ENCODE peak calls at places on chromosomes 13 and 19, in five cellular contexts. One of them, this sample, is unnamed.

GRCh38 chr13:80727321-80727975 is 386.5 kb upstream of the SPRY2 start:
- DNase-seq in psoas muscle: no peak
- DNase-seq in CD8-positive, alpha-beta T cell: no peak
- DNase-seq in A673: no peak
- DNase-seq in PC-3: no peak
- DNase-seq in this sample: no peak

GRCh38 chr19:1747285-1748114 is 5.8 kb upstream of the ONECUT3 start:
- DNase-seq in psoas muscle: no peak
- DNase-seq in CD8-positive, alpha-beta T cell: peak; percentile 55
- DNase-seq in A673: no peak
- DNase-seq in PC-3: peak; percentile 97
- DNase-seq in this sample: no peak

GRCh38 chr13:36432106-36432544 is at the start of gene CCNA1:
- DNase-seq in psoas muscle: peak; percentile 24
- DNase-seq in CD8-positive, alpha-beta T cell: no peak
- DNase-seq in A673: peak; percentile 61
- DNase-seq in PC-3: peak; percentile 46
- DNase-seq in this sample: peak; percentile 81

GRCh38 chr13:20127563-20128458 is 33.0 kb downstream of the GJA3 start:
- DNase-seq in psoas muscle: peak; percentile 72
- DNase-seq in CD8-positive, alpha-beta T cell: peak; percentile 37
- DNase-seq in A673: peak; percentile 48
- DNase-seq in PC-3: peak; percentile 66
- DNase-seq in this sample: peak; percentile 79

GRCh38 chr19:56612737-56613136 is 17.6 kb downstream of the ZNF71 start:
- DNase-seq in psoas muscle: no peak
- DNase-seq in CD8-positive, alpha-beta T cell: no peak
- DNase-seq in A673: no peak
- DNase-seq in PC-3: no peak
- DNase-seq in this sample: no peak

GRCh38 chr13:96947343-96947910 is 46.8 kb downstream of the OXGR1 start:
- DNase-seq in psoas muscle: no peak
- DNase-seq in CD8-positive, alpha-beta T cell: no peak
- DNase-seq in A673: no peak
- DNase-seq in PC-3: no peak
- DNase-seq in this sample: no peak

GRCh38 chr19:30450101-30450500 is 77.9 kb downstream of the ZNF536 start:
- DNase-seq in psoas muscle: no peak
- DNase-seq in CD8-positive, alpha-beta T cell: no peak
- DNase-seq in A673: peak; percentile 92
- DNase-seq in PC-3: no peak
- DNase-seq in this sample: no peak

GRCh38 chr13:22369840-22370239 is 699.0 kb downstream of the FGF9 start:
- DNase-seq in psoas muscle: no peak
- DNase-seq in CD8-positive, alpha-beta T cell: no peak
- DNase-seq in A673: no peak
- DNase-seq in PC-3: no peak
- DNase-seq in this sample: no peak

GRCh38 chr13:36998624-36999041 is 507 bp downstream of the ALG5 start:
- DNase-seq in psoas muscle: peak; percentile 19
- DNase-seq in CD8-positive, alpha-beta T cell: peak; percentile 29
- DNase-seq in A673: no peak
- DNase-seq in PC-3: no peak
- DNase-seq in this sample: peak; percentile 79

GRCh38 chr19:15107056-15108010 is at the start of gene SYDE1:
- DNase-seq in psoas muscle: peak; percentile 61
- DNase-seq in CD8-positive, alpha-beta T cell: no peak
- DNase-seq in A673: peak; percentile 76
- DNase-seq in PC-3: peak; percentile 44
- DNase-seq in this sample: peak; percentile 88

GRCh38 chr13:114144606-114145244 is 12.3 kb upstream of the RASA3 start:
- DNase-seq in psoas muscle: no peak
- DNase-seq in CD8-positive, alpha-beta T cell: peak; percentile 19
- DNase-seq in A673: no peak
- DNase-seq in PC-3: no peak
- DNase-seq in this sample: no peak

GRCh38 chr13:111393221-111393790 is 72.9 kb downstream of the TEX29 start:
- DNase-seq in psoas muscle: no peak
- DNase-seq in CD8-positive, alpha-beta T cell: no peak
- DNase-seq in A673: no peak
- DNase-seq in PC-3: no peak
- DNase-seq in this sample: peak; percentile 41

GRCh38 chr19:13083627-13084026 is 19.0 kb downstream of the LYL1 start:
- DNase-seq in psoas muscle: no peak
- DNase-seq in CD8-positive, alpha-beta T cell: no peak
- DNase-seq in A673: no peak
- DNase-seq in PC-3: no peak
- DNase-seq in this sample: no peak

GRCh38 chr13:90686438-90686837 is 661.0 kb upstream of the MIR17HG start:
- DNase-seq in psoas muscle: no peak
- DNase-seq in CD8-positive, alpha-beta T cell: no peak
- DNase-seq in A673: peak; percentile 53
- DNase-seq in PC-3: peak; percentile 53
- DNase-seq in this sample: no peak

GRCh38 chr13:25347156-25347555 is 24.6 kb upstream of the ATP8A2 start:
- DNase-seq in psoas muscle: no peak
- DNase-seq in CD8-positive, alpha-beta T cell: no peak
- DNase-seq in A673: no peak
- DNase-seq in PC-3: no peak
- DNase-seq in this sample: no peak

GRCh38 chr13:95920485-95920884 is 132.7 kb downstream of the UGGT2 start:
- DNase-seq in psoas muscle: no peak
- DNase-seq in CD8-positive, alpha-beta T cell: no peak
- DNase-seq in A673: peak; percentile 2
- DNase-seq in PC-3: no peak
- DNase-seq in this sample: no peak

GRCh38 chr19:45090598-45090997 is 2.4 kb upstream of the PPP1R37 start:
- DNase-seq in psoas muscle: no peak
- DNase-seq in CD8-positive, alpha-beta T cell: no peak
- DNase-seq in A673: no peak
- DNase-seq in PC-3: no peak
- DNase-seq in this sample: no peak

GRCh38 chr19:38707512-38708114 is 36.7 kb downstream of the CAPN12 start:
- DNase-seq in psoas muscle: peak; percentile 55
- DNase-seq in CD8-positive, alpha-beta T cell: no peak
- DNase-seq in A673: no peak
- DNase-seq in PC-3: peak; percentile 75
- DNase-seq in this sample: peak; percentile 69

GRCh38 chr19:50673118-50673517 is 23.9 kb downstream of the C19orf81 start:
- DNase-seq in psoas muscle: no peak
- DNase-seq in CD8-positive, alpha-beta T cell: no peak
- DNase-seq in A673: no peak
- DNase-seq in PC-3: no peak
- DNase-seq in this sample: no peak

GRCh38 chr13:84609716-84610115 is 727.4 kb upstream of the SLITRK1 start:
- DNase-seq in psoas muscle: no peak
- DNase-seq in CD8-positive, alpha-beta T cell: no peak
- DNase-seq in A673: peak; percentile 3
- DNase-seq in PC-3: peak; percentile 39
- DNase-seq in this sample: no peak

GRCh38 chr13:40983725-40984669 is 35.1 kb downstream of the ELF1 start:
- DNase-seq in psoas muscle: no peak
- DNase-seq in CD8-positive, alpha-beta T cell: no peak
- DNase-seq in A673: no peak
- DNase-seq in PC-3: no peak
- DNase-seq in this sample: no peak

GRCh38 chr13:28978574-28978973 is 158.4 kb downstream of the MTUS2 start:
- DNase-seq in psoas muscle: no peak
- DNase-seq in CD8-positive, alpha-beta T cell: no peak
- DNase-seq in A673: no peak
- DNase-seq in PC-3: no peak
- DNase-seq in this sample: no peak
- H3K4me3 ChIP-seq in psoas muscle: no peak overlapping the region
- H3K4me3 ChIP-seq in CD8-positive, alpha-beta T cell: no peak overlapping the region
- H3K4me3 ChIP-seq in A673: no peak overlapping the region
- H3K4me3 ChIP-seq in PC-3: no peak overlapping the region
- H3K4me3 ChIP-seq in this sample: no peak overlapping the region

GRCh38 chr19:41767105-41767504 is 11.8 kb downstream of the CEACAM6 start:
- DNase-seq in psoas muscle: no peak
- DNase-seq in CD8-positive, alpha-beta T cell: no peak
- DNase-seq in A673: no peak
- DNase-seq in PC-3: no peak
- DNase-seq in this sample: no peak
- H3K27me3 ChIP-seq in psoas muscle: peaks cover 4% of the 10 kb centered on the region
- H3K27me3 ChIP-seq in CD8-positive, alpha-beta T cell: no peaks in the 10 kb centered on the region
- H3K27me3 ChIP-seq in A673: no peaks in the 10 kb centered on the region
- H3K27me3 ChIP-seq in PC-3: no peaks in the 10 kb centered on the region
- H3K27me3 ChIP-seq in this sample: peaks cover 3% of the 10 kb centered on the region

GRCh38 chr13:33108620-33109019 is 92.4 kb downstream of the KL start:
- DNase-seq in psoas muscle: no peak
- DNase-seq in CD8-positive, alpha-beta T cell: no peak
- DNase-seq in A673: no peak
- DNase-seq in PC-3: no peak
- DNase-seq in this sample: no peak
- H3K27ac ChIP-seq in psoas muscle: no peak overlapping the region
- H3K27ac ChIP-seq in CD8-positive, alpha-beta T cell: no peak overlapping the region
- H3K27ac ChIP-seq in A673: peak overlapping the region; percentile 66
- H3K27ac ChIP-seq in PC-3: peak overlapping the region; percentile 22
- H3K27ac ChIP-seq in this sample: peak overlapping the region; percentile 43

DNA sequence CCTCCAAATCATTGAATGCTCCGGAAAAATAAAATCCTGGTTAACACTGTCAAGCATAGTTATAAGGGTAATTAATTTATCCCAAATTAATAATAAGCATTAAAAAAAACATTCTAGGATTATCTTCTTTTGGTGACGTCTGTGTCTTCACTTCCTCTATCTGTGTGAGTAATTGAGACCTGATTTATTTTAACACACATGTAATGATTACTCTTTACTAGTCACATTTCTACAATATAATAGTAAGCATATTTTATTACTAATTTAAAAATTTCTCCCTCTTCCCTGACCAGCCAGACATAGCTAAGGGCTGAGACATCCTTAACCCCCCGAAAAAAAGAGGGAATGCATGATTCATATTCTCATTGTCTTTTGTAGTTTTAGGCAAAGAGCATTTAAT is 2.3 kb downstream of the FNDC3A start:
- DNase-seq in psoas muscle: no peak
- DNase-seq in CD8-positive, alpha-beta T cell: no peak
- DNase-seq in A673: no peak
- DNase-seq in PC-3: peak; percentile 13
- DNase-seq in this sample: no peak
- H3K4me3 ChIP-seq in psoas muscle: peak overlapping the region; percentile 96
- H3K4me3 ChIP-seq in CD8-positive, alpha-beta T cell: no peak overlapping the region
- H3K4me3 ChIP-seq in A673: peak overlapping the region; percentile 73
- H3K4me3 ChIP-seq in PC-3: peak overlapping the region; percentile 80
- H3K4me3 ChIP-seq in this sample: peak overlapping the region; percentile 75

GRCh38 chr13:112692586-112692985 is 2.7 kb downstream of the ATP11A start:
- DNase-seq in psoas muscle: no peak
- DNase-seq in CD8-positive, alpha-beta T cell: no peak
- DNase-seq in A673: no peak
- DNase-seq in PC-3: no peak
- DNase-seq in this sample: no peak
- H3K27me3 ChIP-seq in psoas muscle: no peaks in the 10 kb centered on the region
- H3K27me3 ChIP-seq in CD8-positive, alpha-beta T cell: no peaks in the 10 kb centered on the region
- H3K27me3 ChIP-seq in A673: peaks cover 14% of the 10 kb centered on the region
- H3K27me3 ChIP-seq in PC-3: no peaks in the 10 kb centered on the region
- H3K27me3 ChIP-seq in this sample: no peaks in the 10 kb centered on the region

GRCh38 chr19:11198769-11199469 is 1.6 kb upstream of the KANK2 start:
- DNase-seq in psoas muscle: no peak
- DNase-seq in CD8-positive, alpha-beta T cell: no peak
- DNase-seq in A673: no peak
- DNase-seq in PC-3: no peak
- DNase-seq in this sample: no peak

GRCh38 chr19:11196406-11197287 is 698 bp downstream of the KANK2 start:
- DNase-seq in psoas muscle: peak; percentile 55
- DNase-seq in CD8-positive, alpha-beta T cell: no peak
- DNase-seq in A673: peak; percentile 39
- DNase-seq in PC-3: peak; percentile 37
- DNase-seq in this sample: peak; percentile 72

GRCh38 chr19:11199517-11199916 is 2.2 kb upstream of the KANK2 start:
- DNase-seq in psoas muscle: no peak
- DNase-seq in CD8-positive, alpha-beta T cell: no peak
- DNase-seq in A673: no peak
- DNase-seq in PC-3: no peak
- DNase-seq in this sample: no peak

GRCh38 chr19:11197291-11198174 is at the start of gene KANK2:
- DNase-seq in psoas muscle: peak; percentile 86
- DNase-seq in CD8-positive, alpha-beta T cell: peak; percentile 51
- DNase-seq in A673: peak; percentile 80
- DNase-seq in PC-3: peak; percentile 91
- DNase-seq in this sample: peak; percentile 95

GRCh38 chr19:11198175-11198534 is 810 bp upstream of the KANK2 start:
- DNase-seq in psoas muscle: no peak
- DNase-seq in CD8-positive, alpha-beta T cell: no peak
- DNase-seq in A673: no peak
- DNase-seq in PC-3: no peak
- DNase-seq in this sample: no peak
- H3K27ac ChIP-seq in psoas muscle: peak overlapping the region; percentile 84
- H3K27ac ChIP-seq in CD8-positive, alpha-beta T cell: no peak overlapping the region
- H3K27ac ChIP-seq in A673: peak overlapping the region; percentile 73
- H3K27ac ChIP-seq in PC-3: peak overlapping the region; percentile 12
- H3K27ac ChIP-seq in this sample: peak overlapping the region; percentile 67

DNA sequence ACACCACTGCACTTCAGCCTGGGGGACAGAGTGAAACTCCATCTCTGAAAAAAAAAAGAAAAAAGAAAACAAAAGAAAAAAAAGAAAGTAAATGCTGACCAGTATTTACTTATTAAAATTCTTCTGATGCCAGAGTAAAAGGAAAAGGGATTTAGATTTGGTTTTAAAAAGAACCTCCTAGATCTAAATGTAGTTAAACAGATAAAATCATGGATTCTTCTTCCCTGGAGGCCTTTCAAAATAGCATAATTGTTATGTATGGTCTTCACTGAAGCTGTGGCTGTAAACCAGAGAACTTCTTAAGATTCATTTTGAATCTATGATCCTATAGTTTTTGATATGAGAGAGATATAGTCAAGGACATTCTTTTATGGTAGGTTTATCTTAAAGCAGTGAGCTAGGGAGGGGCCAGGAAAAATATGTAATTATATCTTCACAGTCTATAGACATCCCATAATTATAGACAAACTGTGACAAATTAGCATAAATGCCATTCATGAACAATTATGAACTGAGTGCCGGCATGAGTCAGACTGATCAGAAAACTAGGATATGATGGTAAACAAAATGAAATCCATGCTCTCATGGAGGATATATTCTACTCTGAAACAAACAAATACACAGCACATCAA is 14.9 kb upstream of the STK24 start:
- DNase-seq in psoas muscle: no peak
- DNase-seq in CD8-positive, alpha-beta T cell: no peak
- DNase-seq in A673: no peak
- DNase-seq in PC-3: no peak
- DNase-seq in this sample: no peak
- H3K4me3 ChIP-seq in psoas muscle: no peak overlapping the region
- H3K4me3 ChIP-seq in CD8-positive, alpha-beta T cell: no peak overlapping the region
- H3K4me3 ChIP-seq in A673: no peak overlapping the region
- H3K4me3 ChIP-seq in PC-3: no peak overlapping the region
- H3K4me3 ChIP-seq in this sample: no peak overlapping the region

GRCh38 chr13:26954981-26955380 is 194.4 kb upstream of the GPR12 start:
- DNase-seq in psoas muscle: no peak
- DNase-seq in CD8-positive, alpha-beta T cell: no peak
- DNase-seq in A673: no peak
- DNase-seq in PC-3: no peak
- DNase-seq in this sample: no peak
- H3K27me3 ChIP-seq in psoas muscle: no peaks in the 10 kb centered on the region
- H3K27me3 ChIP-seq in CD8-positive, alpha-beta T cell: no peaks in the 10 kb centered on the region
- H3K27me3 ChIP-seq in A673: peaks cover 7% of the 10 kb centered on the region
- H3K27me3 ChIP-seq in PC-3: no peaks in the 10 kb centered on the region
- H3K27me3 ChIP-seq in this sample: no peaks in the 10 kb centered on the region

This sample was measured in aorta.